ENCODE peak calls at places on chromosomes 4 and X, in four cellular contexts. One of them, this sample, is unnamed.

GRCh38 chrX:2320580-2321327 is 180.0 kb downstream of the DHRSX start:
- DNase-seq in hepatocyte: peak; percentile 81
- DNase-seq in tibial artery: no peak
- DNase-seq in GM12878: no peak
- DNase-seq in this sample: peak; percentile 71

GRCh38 chr4:73131281-73131680 is 61.8 kb upstream of the COX18 start:
- DNase-seq in tibial artery: no peak
- DNase-seq in GM12878: no peak
- DNase-seq in hepatocyte: no peak
- DNase-seq in this sample: no peak

GRCh38 chr4:121070274-121070673 is 2.1 kb downstream of the NDNF start:
- DNase-seq in GM12878: no peak
- DNase-seq in tibial artery: peak; percentile 39
- DNase-seq in hepatocyte: peak; percentile 14
- DNase-seq in this sample: no peak

GRCh38 chr4:102665527-102665926 is 95.2 kb downstream of the MANBA start:
- DNase-seq in hepatocyte: no peak
- DNase-seq in tibial artery: no peak
- DNase-seq in GM12878: no peak
- DNase-seq in this sample: no peak

GRCh38 chrX:49921109-49921508 is 1.3 kb upstream of the CLCN5 start:
- DNase-seq in hepatocyte: no peak
- DNase-seq in tibial artery: no peak
- DNase-seq in GM12878: no peak
- DNase-seq in this sample: no peak

GRCh38 chr4:72112514-72113156 is 80.8 kb downstream of the NPFFR2 start:
- DNase-seq in tibial artery: no peak
- DNase-seq in GM12878: peak; percentile 88
- DNase-seq in hepatocyte: peak; percentile 66
- DNase-seq in this sample: peak; percentile 89

GRCh38 chr4:128951316-128951715 is 141.8 kb downstream of the JADE1 start:
- DNase-seq in tibial artery: no peak
- DNase-seq in GM12878: no peak
- DNase-seq in hepatocyte: no peak
- DNase-seq in this sample: peak; percentile 5

GRCh38 chr4:156636398-156636797 is 335.2 kb downstream of the PDGFC start:
- DNase-seq in tibial artery: no peak
- DNase-seq in hepatocyte: no peak
- DNase-seq in GM12878: no peak
- DNase-seq in this sample: no peak

GRCh38 chr4:107131295-107131694 is 95.2 kb upstream of the DKK2 start:
- DNase-seq in GM12878: no peak
- DNase-seq in tibial artery: no peak
- DNase-seq in hepatocyte: no peak
- DNase-seq in this sample: no peak

GRCh38 chrX:136712631-136713030 is 64.7 kb downstream of the CD40LG start:
- DNase-seq in hepatocyte: no peak
- DNase-seq in GM12878: no peak
- DNase-seq in tibial artery: no peak
- DNase-seq in this sample: no peak

GRCh38 chr4:4585012-4585670 is 43.3 kb upstream of the STX18 start:
- DNase-seq in hepatocyte: no peak
- DNase-seq in GM12878: no peak
- DNase-seq in tibial artery: no peak
- DNase-seq in this sample: peak; percentile 45

GRCh38 chr4:75135068-75135825 is 202.3 kb downstream of the PARM1 start:
- DNase-seq in tibial artery: no peak
- DNase-seq in GM12878: peak; percentile 16
- DNase-seq in hepatocyte: no peak
- DNase-seq in this sample: no peak

GRCh38 chr4:114734581-114734980 is 136.0 kb downstream of the UGT8 start:
- DNase-seq in GM12878: no peak
- DNase-seq in hepatocyte: no peak
- DNase-seq in tibial artery: no peak
- DNase-seq in this sample: no peak

GRCh38 chrX:154840856-154841255 is 6.4 kb upstream of the SMIM9 start:
- DNase-seq in tibial artery: no peak
- DNase-seq in hepatocyte: peak; percentile 23
- DNase-seq in GM12878: no peak
- DNase-seq in this sample: peak; percentile 77

GRCh38 chrX:141375011-141375730 is 132.9 kb upstream of the SPANXC start:
- DNase-seq in tibial artery: no peak
- DNase-seq in hepatocyte: no peak
- DNase-seq in GM12878: no peak
- DNase-seq in this sample: peak; percentile 36

GRCh38 chrX:102712967-102713677 is 874 bp downstream of the GPRASP2 start:
- DNase-seq in tibial artery: peak; percentile 52
- DNase-seq in hepatocyte: peak; percentile 72
- DNase-seq in GM12878: no peak
- DNase-seq in this sample: peak; percentile 72

GRCh38 chrX:48025561-48025960 is 18.8 kb downstream of the SPACA5 start:
- DNase-seq in GM12878: peak; percentile 28
- DNase-seq in tibial artery: peak; percentile 42
- DNase-seq in hepatocyte: peak; percentile 74
- DNase-seq in this sample: peak; percentile 77

GRCh38 chrX:49273181-49273727 is 3.7 kb downstream of the PPP1R3F start:
- DNase-seq in hepatocyte: no peak
- DNase-seq in tibial artery: no peak
- DNase-seq in GM12878: no peak
- DNase-seq in this sample: no peak

GRCh38 chrX:100747090-100747489 is 15.2 kb upstream of the SYTL4 start:
- DNase-seq in tibial artery: no peak
- DNase-seq in hepatocyte: no peak
- DNase-seq in GM12878: no peak
- DNase-seq in this sample: peak; percentile 25

GRCh38 chr4:115310671-115311070 is 197.3 kb upstream of the NDST4 start:
- DNase-seq in hepatocyte: no peak
- DNase-seq in GM12878: no peak
- DNase-seq in tibial artery: no peak
- DNase-seq in this sample: no peak

GRCh38 chr4:110959041-110959643 is 336.3 kb upstream of the PITX2 start:
- DNase-seq in GM12878: no peak
- DNase-seq in tibial artery: no peak
- DNase-seq in hepatocyte: peak; percentile 23
- DNase-seq in this sample: peak; percentile 40

GRCh38 chrX:13569479-13570244 is at the start of gene EGFL6:
- DNase-seq in tibial artery: no peak
- DNase-seq in GM12878: no peak
- DNase-seq in hepatocyte: peak; percentile 13
- DNase-seq in this sample: no peak

GRCh38 chr4:104942990-104943758 is 203.5 kb upstream of the TET2 start:
- DNase-seq in tibial artery: no peak
- DNase-seq in GM12878: peak; percentile 55
- DNase-seq in hepatocyte: no peak
- DNase-seq in this sample: no peak

GRCh38 chrX:63258144-63258543 is 93.0 kb downstream of the SPIN4 start:
- DNase-seq in GM12878: no peak
- DNase-seq in tibial artery: no peak
- DNase-seq in hepatocyte: no peak
- DNase-seq in this sample: no peak

DNA sequence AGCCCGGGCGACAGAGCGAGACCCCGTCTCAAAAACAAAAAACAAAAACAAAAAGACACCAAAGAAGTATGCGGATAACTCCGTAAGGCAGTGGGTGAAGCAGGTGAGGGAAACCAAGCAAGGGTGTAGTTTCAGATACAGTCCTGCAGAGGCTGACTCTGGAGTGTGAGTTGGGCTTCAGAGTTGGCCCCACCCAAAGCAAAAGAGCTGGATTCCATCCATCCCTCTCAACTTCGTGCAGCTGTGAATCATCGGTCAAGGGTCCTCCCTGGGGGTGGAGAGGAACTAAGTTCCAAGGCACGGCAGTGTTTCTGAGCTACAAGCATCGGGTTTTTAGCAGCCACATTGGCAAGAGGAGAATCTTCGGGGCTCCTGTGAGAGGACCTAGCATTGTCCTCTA is 43.9 kb upstream of the FAM9A start:
- DNase-seq in hepatocyte: no peak
- DNase-seq in tibial artery: no peak
- DNase-seq in GM12878: no peak
- DNase-seq in this sample: peak; percentile 68
- TF ChIP-seq CTCF in hepatocyte: no peak
- TF ChIP-seq CTCF in tibial artery: no peak
- TF ChIP-seq CTCF in GM12878: no peak
- TF ChIP-seq CTCF in this sample: peak; percentile 11

GRCh38 chr4:133149932-133150642 is 993 bp downstream of the PCDH10 start:
- DNase-seq in tibial artery: no peak
- DNase-seq in hepatocyte: no peak
- DNase-seq in GM12878: no peak
- DNase-seq in this sample: no peak
- H3K4me3 ChIP-seq in tibial artery: peak overlapping the region; percentile 72
- H3K4me3 ChIP-seq in hepatocyte: peak overlapping the region; percentile 48
- H3K4me3 ChIP-seq in GM12878: no peak overlapping the region
- H3K4me3 ChIP-seq in this sample: peak overlapping the region; percentile 54

GRCh38 chr4:61517144-61517543 is 317.0 kb downstream of the ADGRL3 start:
- DNase-seq in tibial artery: no peak
- DNase-seq in GM12878: no peak
- DNase-seq in hepatocyte: peak; percentile 73
- DNase-seq in this sample: no peak
- TF ChIP-seq CTCF in tibial artery: no peak
- TF ChIP-seq CTCF in GM12878: no peak
- TF ChIP-seq CTCF in hepatocyte: peak; percentile 47
- TF ChIP-seq CTCF in this sample: no peak

GRCh38 chr4:38739438-38739837 is 43.4 kb downstream of the TLR10 start:
- DNase-seq in hepatocyte: no peak
- DNase-seq in tibial artery: no peak
- DNase-seq in GM12878: no peak
- DNase-seq in this sample: no peak
- H3K4me3 ChIP-seq in hepatocyte: no peak overlapping the region
- H3K4me3 ChIP-seq in tibial artery: no peak overlapping the region
- H3K4me3 ChIP-seq in GM12878: no peak overlapping the region
- H3K4me3 ChIP-seq in this sample: no peak overlapping the region

GRCh38 chrX:23952401-23952800 is 44.6 kb downstream of the CXorf58 start:
- DNase-seq in tibial artery: no peak
- DNase-seq in GM12878: no peak
- DNase-seq in hepatocyte: no peak
- DNase-seq in this sample: no peak

GRCh38 chrX:23954396-23954795 is 46.6 kb downstream of the CXorf58 start:
- DNase-seq in hepatocyte: no peak
- DNase-seq in tibial artery: no peak
- DNase-seq in GM12878: no peak
- DNase-seq in this sample: no peak

GRCh38 chrX:23959781-23960180 is 52.0 kb downstream of the CXorf58 start:
- DNase-seq in hepatocyte: no peak
- DNase-seq in GM12878: no peak
- DNase-seq in tibial artery: no peak
- DNase-seq in this sample: no peak

GRCh38 chrX:23952984-23953907 is 45.4 kb downstream of the CXorf58 start:
- DNase-seq in GM12878: peak; percentile 21
- DNase-seq in hepatocyte: no peak
- DNase-seq in tibial artery: no peak
- DNase-seq in this sample: no peak

DNA sequence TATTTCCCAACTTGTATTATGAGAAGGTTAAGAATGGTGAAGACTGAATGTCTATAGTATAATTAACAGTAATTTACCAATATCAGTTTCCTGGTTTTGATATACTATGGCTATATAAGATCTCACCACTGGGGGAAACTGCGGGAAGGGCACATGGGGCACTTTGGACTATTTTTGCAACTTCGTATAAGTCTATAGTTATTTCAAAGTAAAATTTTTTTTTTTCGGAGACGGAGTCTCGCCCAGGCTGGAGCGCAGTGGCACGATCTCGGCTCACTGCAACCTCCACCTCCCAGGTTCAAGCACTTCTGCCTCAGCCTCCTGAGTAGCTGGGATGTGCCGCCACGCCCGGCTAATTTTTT is 46.1 kb downstream of the CXorf58 start:
- DNase-seq in tibial artery: no peak
- DNase-seq in GM12878: no peak
- DNase-seq in hepatocyte: no peak
- DNase-seq in this sample: no peak
- TF ChIP-seq CTCF in tibial artery: no peak
- TF ChIP-seq CTCF in GM12878: no peak
- TF ChIP-seq CTCF in hepatocyte: no peak
- TF ChIP-seq CTCF in this sample: no peak

GRCh38 chrX:118540342-118540741 is 44.7 kb downstream of the DOCK11 start:
- DNase-seq in tibial artery: no peak
- DNase-seq in GM12878: no peak
- DNase-seq in hepatocyte: no peak
- DNase-seq in this sample: no peak

GRCh38 chrX:118545510-118545909 is 49.9 kb downstream of the DOCK11 start:
- DNase-seq in GM12878: no peak
- DNase-seq in tibial artery: no peak
- DNase-seq in hepatocyte: no peak
- DNase-seq in this sample: peak; percentile 20

GRCh38 chrX:118536687-118537461 is 41.3 kb downstream of the DOCK11 start:
- DNase-seq in GM12878: peak; percentile 33
- DNase-seq in hepatocyte: no peak
- DNase-seq in tibial artery: no peak
- DNase-seq in this sample: peak; percentile 65

GRCh38 chrX:118536204-118536603 is 40.6 kb downstream of the DOCK11 start:
- DNase-seq in GM12878: peak; percentile 31
- DNase-seq in hepatocyte: no peak
- DNase-seq in tibial artery: no peak
- DNase-seq in this sample: no peak

GRCh38 chrX:118541482-118541881 is 45.9 kb downstream of the DOCK11 start:
- DNase-seq in GM12878: no peak
- DNase-seq in tibial artery: no peak
- DNase-seq in hepatocyte: no peak
- DNase-seq in this sample: no peak
- H3K4me3 ChIP-seq in GM12878: no peak overlapping the region
- H3K4me3 ChIP-seq in tibial artery: no peak overlapping the region
- H3K4me3 ChIP-seq in hepatocyte: no peak overlapping the region
- H3K4me3 ChIP-seq in this sample: no peak overlapping the region

GRCh38 chr4:21879187-21879586 is 69.4 kb downstream of the KCNIP4 start:
- DNase-seq in tibial artery: no peak
- DNase-seq in GM12878: no peak
- DNase-seq in hepatocyte: no peak
- DNase-seq in this sample: peak; percentile 19
- TF ChIP-seq CTCF in tibial artery: no peak
- TF ChIP-seq CTCF in GM12878: no peak
- TF ChIP-seq CTCF in hepatocyte: no peak
- TF ChIP-seq CTCF in this sample: peak; percentile 45

GRCh38 chrX:107675365-107675654 is 47.0 kb downstream of the PRPS1 start:
- DNase-seq in tibial artery: no peak
- DNase-seq in hepatocyte: no peak
- DNase-seq in GM12878: no peak
- DNase-seq in this sample: no peak
- H3K4me3 ChIP-seq in tibial artery: peak overlapping the region; percentile 70
- H3K4me3 ChIP-seq in hepatocyte: no peak overlapping the region
- H3K4me3 ChIP-seq in GM12878: peak overlapping the region; percentile 54
- H3K4me3 ChIP-seq in this sample: peak overlapping the region; percentile 72

This sample was measured in cardiac fibroblast.